ENCODE peak calls at places on chromosomes 5 and 9, in eight cellular contexts. S is NCI-H69; G is thyroid gland; R is effector CD4-positive, alpha-beta T cell; Z is NCI-H226; V is stimulated activated CD4-positive, alpha-beta T cell treated with anti-CD3 and anti-CD28 coated beads, Interleukin-1b, Interleukin-23, amount 100 ng/mL, for 24 hours; B is right lobe of liver; I is left lung. X is an unnamed sample.

GRCh38 chr9:99008187-99008586 is 64.5 kb downstream of the COL15A1 start:
- DNase-seq in S (no peak), G (no peak), R (no peak), Z (no peak), V (no peak), B (no peak), I (no peak), X (no peak)

GRCh38 chr9:109401169-109401989 is 80.5 kb upstream of the EPB41L4B start:
- DNase-seq in S (peak), G (peak), R (no peak), Z (peak), V (peak), B (no peak), I (no peak), X (peak)

GRCh38 chr5:151115272-151115905 is 34.6 kb upstream of the TNIP1 start:
- DNase-seq in S (peak), G (peak), R (peak), Z (peak), V (peak), B (peak), I (peak), X (no peak)

GRCh38 chr5:20286512-20286911 is 298.5 kb upstream of the CDH18 start:
- DNase-seq in S (no peak), G (no peak), R (no peak), Z (peak), V (no peak), B (no peak), I (no peak), X (peak)

GRCh38 chr5:71537681-71538080 is 49.5 kb upstream of the MCCC2 start:
- DNase-seq in S (no peak), G (no peak), R (no peak), Z (no peak), V (no peak), B (no peak), I (no peak), X (peak)

GRCh38 chr5:11319851-11320580 is 559.0 kb upstream of the DAP start:
- DNase-seq in S (no peak), G (no peak), R (no peak), Z (no peak), V (no peak), B (no peak), I (no peak), X (no peak)

GRCh38 chr9:136024286-136024685 is 63.1 kb upstream of the UBAC1 start:
- DNase-seq in S (no peak), G (no peak), R (no peak), Z (no peak), V (no peak), B (no peak), I (no peak), X (no peak)

GRCh38 chr9:79256691-79257213 is 315.0 kb upstream of the TLE4 start:
- DNase-seq in S (peak), G (peak), R (no peak), Z (peak), V (no peak), B (no peak), I (no peak), X (peak)

GRCh38 chr5:50702615-50703325 is 36.3 kb downstream of the PARP8 start:
- DNase-seq in S (no peak), G (no peak), R (no peak), Z (no peak), V (no peak), B (no peak), I (no peak), X (no peak)

GRCh38 chr5:138653502-138653901 is 78.3 kb upstream of the HSPA9 start:
- DNase-seq in S (peak), G (no peak), R (no peak), Z (no peak), V (no peak), B (no peak), I (no peak), X (peak)

GRCh38 chr9:97970106-97970505 is 13.0 kb upstream of the ANP32B start:
- DNase-seq in S (peak), G (no peak), R (no peak), Z (no peak), V (no peak), B (no peak), I (no peak), X (no peak)